ENCODE peak calls at places on chromosomes 13 and 19, in nine cellular contexts. One of them, this sample, is unnamed.

GRCh38 chr13:98937911-98938381 is 39.9 kb downstream of the DOCK9 start:
- DNase-seq in neural crest cell: no peak
- DNase-seq in naive thymus-derived CD8-positive, alpha-beta T cell: no peak
- DNase-seq in activated CD8-positive, alpha-beta T cell treated with anti-CD3 and anti-CD28 coated beads, Interleukin-2, amount 10 ng/mL, durations not matched to agents 7 days and 5 days: no peak
- DNase-seq in activated CD4-positive, alpha-beta T cell treated with anti-CD3 and anti-CD28 coated beads, Interleukin-2, amount 50 U/mL, for 4 hours: no peak
- DNase-seq in RPMI7951: no peak
- DNase-seq in H7: peak
- DNase-seq in NCI-H345: no peak
- DNase-seq in HFF-Myc: no peak
- DNase-seq in this sample: no peak

GRCh38 chr19:49981603-49982593 is 20.9 kb upstream of the SIGLEC11 start:
- DNase-seq in neural crest cell: no peak
- DNase-seq in naive thymus-derived CD8-positive, alpha-beta T cell: no peak
- DNase-seq in activated CD8-positive, alpha-beta T cell treated with anti-CD3 and anti-CD28 coated beads, Interleukin-2, amount 10 ng/mL, durations not matched to agents 7 days and 5 days: no peak
- DNase-seq in activated CD4-positive, alpha-beta T cell treated with anti-CD3 and anti-CD28 coated beads, Interleukin-2, amount 50 U/mL, for 4 hours: no peak
- DNase-seq in RPMI7951: no peak
- DNase-seq in H7: no peak
- DNase-seq in NCI-H345: no peak
- DNase-seq in HFF-Myc: no peak
- DNase-seq in this sample: no peak

GRCh38 chr13:84649853-84650252 is 767.6 kb upstream of the SLITRK1 start:
- DNase-seq in neural crest cell: no peak
- DNase-seq in naive thymus-derived CD8-positive, alpha-beta T cell: no peak
- DNase-seq in activated CD8-positive, alpha-beta T cell treated with anti-CD3 and anti-CD28 coated beads, Interleukin-2, amount 10 ng/mL, durations not matched to agents 7 days and 5 days: no peak
- DNase-seq in activated CD4-positive, alpha-beta T cell treated with anti-CD3 and anti-CD28 coated beads, Interleukin-2, amount 50 U/mL, for 4 hours: no peak
- DNase-seq in RPMI7951: peak
- DNase-seq in H7: no peak
- DNase-seq in NCI-H345: no peak
- DNase-seq in HFF-Myc: no peak
- DNase-seq in this sample: no peak

GRCh38 chr19:45103200-45103624 is 10.2 kb downstream of the PPP1R37 start:
- DNase-seq in neural crest cell: no peak
- DNase-seq in naive thymus-derived CD8-positive, alpha-beta T cell: peak
- DNase-seq in activated CD8-positive, alpha-beta T cell treated with anti-CD3 and anti-CD28 coated beads, Interleukin-2, amount 10 ng/mL, durations not matched to agents 7 days and 5 days: peak
- DNase-seq in activated CD4-positive, alpha-beta T cell treated with anti-CD3 and anti-CD28 coated beads, Interleukin-2, amount 50 U/mL, for 4 hours: peak
- DNase-seq in RPMI7951: peak
- DNase-seq in H7: peak
- DNase-seq in NCI-H345: peak
- DNase-seq in HFF-Myc: no peak
- DNase-seq in this sample: peak

GRCh38 chr19:17999685-18000479 is 8.1 kb upstream of the ARRDC2 start:
- DNase-seq in neural crest cell: no peak
- DNase-seq in naive thymus-derived CD8-positive, alpha-beta T cell: no peak
- DNase-seq in activated CD8-positive, alpha-beta T cell treated with anti-CD3 and anti-CD28 coated beads, Interleukin-2, amount 10 ng/mL, durations not matched to agents 7 days and 5 days: no peak
- DNase-seq in activated CD4-positive, alpha-beta T cell treated with anti-CD3 and anti-CD28 coated beads, Interleukin-2, amount 50 U/mL, for 4 hours: no peak
- DNase-seq in RPMI7951: no peak
- DNase-seq in H7: peak
- DNase-seq in NCI-H345: no peak
- DNase-seq in HFF-Myc: no peak
- DNase-seq in this sample: no peak

GRCh38 chr19:51627491-51628138 is 2.6 kb downstream of the SIGLEC5 start:
- DNase-seq in neural crest cell: no peak
- DNase-seq in naive thymus-derived CD8-positive, alpha-beta T cell: no peak
- DNase-seq in activated CD8-positive, alpha-beta T cell treated with anti-CD3 and anti-CD28 coated beads, Interleukin-2, amount 10 ng/mL, durations not matched to agents 7 days and 5 days: no peak
- DNase-seq in activated CD4-positive, alpha-beta T cell treated with anti-CD3 and anti-CD28 coated beads, Interleukin-2, amount 50 U/mL, for 4 hours: no peak
- DNase-seq in RPMI7951: no peak
- DNase-seq in H7: no peak
- DNase-seq in NCI-H345: no peak
- DNase-seq in HFF-Myc: no peak
- DNase-seq in this sample: no peak

GRCh38 chr13:96811049-96811448 is 183.2 kb downstream of the OXGR1 start:
- DNase-seq in neural crest cell: no peak
- DNase-seq in naive thymus-derived CD8-positive, alpha-beta T cell: no peak
- DNase-seq in activated CD8-positive, alpha-beta T cell treated with anti-CD3 and anti-CD28 coated beads, Interleukin-2, amount 10 ng/mL, durations not matched to agents 7 days and 5 days: no peak
- DNase-seq in activated CD4-positive, alpha-beta T cell treated with anti-CD3 and anti-CD28 coated beads, Interleukin-2, amount 50 U/mL, for 4 hours: no peak
- DNase-seq in RPMI7951: no peak
- DNase-seq in H7: no peak
- DNase-seq in NCI-H345: no peak
- DNase-seq in HFF-Myc: no peak
- DNase-seq in this sample: no peak

GRCh38 chr19:42401365-42402303 is 11.5 kb upstream of the CNFN start:
- DNase-seq in neural crest cell: peak
- DNase-seq in naive thymus-derived CD8-positive, alpha-beta T cell: peak
- DNase-seq in activated CD8-positive, alpha-beta T cell treated with anti-CD3 and anti-CD28 coated beads, Interleukin-2, amount 10 ng/mL, durations not matched to agents 7 days and 5 days: peak
- DNase-seq in activated CD4-positive, alpha-beta T cell treated with anti-CD3 and anti-CD28 coated beads, Interleukin-2, amount 50 U/mL, for 4 hours: peak
- DNase-seq in RPMI7951: peak
- DNase-seq in H7: peak
- DNase-seq in NCI-H345: peak
- DNase-seq in HFF-Myc: peak
- DNase-seq in this sample: peak

GRCh38 chr19:13146763-13147563 is 3.2 kb downstream of the STX10 start:
- DNase-seq in neural crest cell: no peak
- DNase-seq in naive thymus-derived CD8-positive, alpha-beta T cell: no peak
- DNase-seq in activated CD8-positive, alpha-beta T cell treated with anti-CD3 and anti-CD28 coated beads, Interleukin-2, amount 10 ng/mL, durations not matched to agents 7 days and 5 days: no peak
- DNase-seq in activated CD4-positive, alpha-beta T cell treated with anti-CD3 and anti-CD28 coated beads, Interleukin-2, amount 50 U/mL, for 4 hours: no peak
- DNase-seq in RPMI7951: peak
- DNase-seq in H7: no peak
- DNase-seq in NCI-H345: no peak
- DNase-seq in HFF-Myc: peak
- DNase-seq in this sample: no peak

GRCh38 chr19:1173160-1173844 is 766 bp downstream of the SBNO2 start:
- DNase-seq in neural crest cell: no peak
- DNase-seq in naive thymus-derived CD8-positive, alpha-beta T cell: no peak
- DNase-seq in activated CD8-positive, alpha-beta T cell treated with anti-CD3 and anti-CD28 coated beads, Interleukin-2, amount 10 ng/mL, durations not matched to agents 7 days and 5 days: peak
- DNase-seq in activated CD4-positive, alpha-beta T cell treated with anti-CD3 and anti-CD28 coated beads, Interleukin-2, amount 50 U/mL, for 4 hours: no peak
- DNase-seq in RPMI7951: no peak
- DNase-seq in H7: peak
- DNase-seq in NCI-H345: no peak
- DNase-seq in HFF-Myc: no peak
- DNase-seq in this sample: no peak

GRCh38 chr13:31790992-31791391 is 51.7 kb downstream of the RXFP2 start:
- DNase-seq in neural crest cell: no peak
- DNase-seq in naive thymus-derived CD8-positive, alpha-beta T cell: no peak
- DNase-seq in activated CD8-positive, alpha-beta T cell treated with anti-CD3 and anti-CD28 coated beads, Interleukin-2, amount 10 ng/mL, durations not matched to agents 7 days and 5 days: no peak
- DNase-seq in activated CD4-positive, alpha-beta T cell treated with anti-CD3 and anti-CD28 coated beads, Interleukin-2, amount 50 U/mL, for 4 hours: no peak
- DNase-seq in RPMI7951: peak
- DNase-seq in H7: no peak
- DNase-seq in NCI-H345: no peak
- DNase-seq in HFF-Myc: peak
- DNase-seq in this sample: no peak

GRCh38 chr13:44263920-44264610 is 109.6 kb upstream of the SERP2 start:
- DNase-seq in neural crest cell: no peak
- DNase-seq in naive thymus-derived CD8-positive, alpha-beta T cell: no peak
- DNase-seq in activated CD8-positive, alpha-beta T cell treated with anti-CD3 and anti-CD28 coated beads, Interleukin-2, amount 10 ng/mL, durations not matched to agents 7 days and 5 days: no peak
- DNase-seq in activated CD4-positive, alpha-beta T cell treated with anti-CD3 and anti-CD28 coated beads, Interleukin-2, amount 50 U/mL, for 4 hours: no peak
- DNase-seq in RPMI7951: peak
- DNase-seq in H7: no peak
- DNase-seq in NCI-H345: no peak
- DNase-seq in HFF-Myc: no peak
- DNase-seq in this sample: no peak

GRCh38 chr19:46402725-46403124 is 10.6 kb downstream of the CCDC8 start:
- DNase-seq in neural crest cell: no peak
- DNase-seq in naive thymus-derived CD8-positive, alpha-beta T cell: no peak
- DNase-seq in activated CD8-positive, alpha-beta T cell treated with anti-CD3 and anti-CD28 coated beads, Interleukin-2, amount 10 ng/mL, durations not matched to agents 7 days and 5 days: no peak
- DNase-seq in activated CD4-positive, alpha-beta T cell treated with anti-CD3 and anti-CD28 coated beads, Interleukin-2, amount 50 U/mL, for 4 hours: no peak
- DNase-seq in RPMI7951: no peak
- DNase-seq in H7: no peak
- DNase-seq in NCI-H345: no peak
- DNase-seq in HFF-Myc: no peak
- DNase-seq in this sample: no peak

GRCh38 chr13:110327036-110327790 is 20.1 kb downstream of the COL4A2 start:
- DNase-seq in neural crest cell: no peak
- DNase-seq in naive thymus-derived CD8-positive, alpha-beta T cell: no peak
- DNase-seq in activated CD8-positive, alpha-beta T cell treated with anti-CD3 and anti-CD28 coated beads, Interleukin-2, amount 10 ng/mL, durations not matched to agents 7 days and 5 days: no peak
- DNase-seq in activated CD4-positive, alpha-beta T cell treated with anti-CD3 and anti-CD28 coated beads, Interleukin-2, amount 50 U/mL, for 4 hours: no peak
- DNase-seq in RPMI7951: no peak
- DNase-seq in H7: peak
- DNase-seq in NCI-H345: peak
- DNase-seq in HFF-Myc: no peak
- DNase-seq in this sample: no peak

GRCh38 chr13:108070491-108070890 is 144.8 kb downstream of the LIG4 start:
- DNase-seq in neural crest cell: no peak
- DNase-seq in naive thymus-derived CD8-positive, alpha-beta T cell: no peak
- DNase-seq in activated CD8-positive, alpha-beta T cell treated with anti-CD3 and anti-CD28 coated beads, Interleukin-2, amount 10 ng/mL, durations not matched to agents 7 days and 5 days: no peak
- DNase-seq in activated CD4-positive, alpha-beta T cell treated with anti-CD3 and anti-CD28 coated beads, Interleukin-2, amount 50 U/mL, for 4 hours: no peak
- DNase-seq in RPMI7951: no peak
- DNase-seq in H7: no peak
- DNase-seq in NCI-H345: no peak
- DNase-seq in HFF-Myc: no peak
- DNase-seq in this sample: no peak